ENCODE peak calls at places on chromosomes 13 and 19, in four cellular contexts. R is kidney, X is heart right ventricle, B is endodermal cell. W is an unnamed sample. For H3K4me1, the result is how much of the 10 kb centered on the place peaks cover.

GRCh38 chr13:22232186-22232585 is 561.3 kb downstream of the FGF9 start:
- DNase-seq in X (no peak), R (no peak), B (no peak), W (no peak)

GRCh38 chr13:77330009-77330471 is 3.1 kb upstream of the MYCBP2 start:
- DNase-seq in B (no peak), X (no peak), R (no peak), W (no peak)

GRCh38 chr19:53906211-53907192 is 2.6 kb upstream of the CACNG7 start:
- DNase-seq in X (peak), R (peak), B (peak), W (peak)

GRCh38 chr13:52026246-52026626 is 1.7 kb downstream of the UTP14C start:
- DNase-seq in B (peak), X (no peak), R (no peak), W (no peak)

GRCh38 chr13:72774019-72774418 is 7.7 kb downstream of the DIS3 start:
- DNase-seq in X (no peak), R (no peak), B (no peak), W (no peak)

GRCh38 chr19:1648926-1649541 is 3.4 kb downstream of the TCF3 start:
- DNase-seq in B (no peak), X (no peak), R (peak), W (peak)

GRCh38 chr13:71751074-71751473 is 115.9 kb downstream of the DACH1 start:
- DNase-seq in R (no peak), B (no peak), X (no peak), W (no peak)

GRCh38 chr19:57241181-57241580 is 749 bp downstream of the ZNF805 start:
- DNase-seq in R (no peak), B (peak), X (no peak), W (peak)

GRCh38 chr13:106599875-106600797 is 32.2 kb upstream of the ARGLU1 start:
- DNase-seq in B (no peak), X (no peak), R (no peak), W (peak)

GRCh38 chr19:2428027-2428690 is 773 bp upstream of the TIMM13 start:
- DNase-seq in X (no peak), B (peak), R (no peak), W (no peak)

GRCh38 chr13:70613295-70613694 is 505.0 kb upstream of the KLHL1 start:
- DNase-seq in R (no peak), X (no peak), B (no peak), W (peak)

GRCh38 chr19:51931921-51932320 is 4.6 kb downstream of the ZNF613 start:
- DNase-seq in B (no peak), R (no peak), X (no peak), W (no peak)

DNA sequence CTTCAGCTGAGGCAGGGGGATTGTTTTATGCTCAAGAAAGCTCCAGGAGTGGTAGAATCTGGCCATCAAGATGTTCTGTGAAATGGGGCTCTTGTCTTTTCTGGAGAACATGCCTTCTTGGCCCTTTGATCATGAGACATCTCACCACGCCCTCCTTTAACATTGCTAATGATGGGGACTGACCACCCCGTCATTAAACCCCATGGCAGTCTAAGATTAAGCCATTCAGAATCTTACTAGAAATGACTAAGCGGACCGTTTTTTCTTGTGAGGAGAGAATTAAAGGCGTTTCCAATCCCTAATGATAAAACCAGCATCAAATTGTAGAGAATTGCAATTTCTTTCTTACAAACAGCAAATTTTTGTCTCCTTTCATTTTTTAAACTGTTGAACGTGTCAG is 89.4 kb downstream of the COL4A2 start:
- DNase-seq in R (no peak), X (no peak), B (no peak), W (peak)
- H3K4me1 ChIP-seq in R (under half), X (under half), B (under half), W (half or more)

DNA sequence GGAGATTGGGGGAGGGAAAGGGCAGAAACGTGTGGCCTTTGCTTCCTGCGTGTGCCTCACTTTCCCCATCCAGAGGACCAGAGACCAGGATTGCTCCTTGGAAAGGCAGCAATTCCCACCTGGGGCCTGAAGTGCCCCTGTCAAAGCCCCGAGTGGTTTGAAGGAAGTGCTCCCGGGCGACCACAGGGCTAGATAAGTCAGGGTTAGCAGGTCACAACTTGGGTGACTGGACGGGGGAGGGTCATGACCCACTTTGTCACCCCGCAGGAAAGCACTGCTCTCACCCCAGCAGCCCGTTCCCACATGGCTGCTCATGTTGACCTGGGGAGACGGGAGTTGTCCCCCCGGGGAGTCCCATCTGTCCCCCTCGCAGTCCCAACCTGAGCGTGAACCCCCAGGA is 472 bp downstream of the PRAM1 start:
- DNase-seq in R (no peak), X (no peak), B (peak), W (peak)
- H3K4me3 ChIP-seq in R (no peak), X (no peak), B (no peak), W (no peak)

GRCh38 chr19:44955500-44956439 is 590 bp downstream of the CLPTM1 start:
- DNase-seq in X (no peak), B (no peak), R (no peak), W (no peak)
- H3K4me1 ChIP-seq in X (under half), B (under half), R (under half), W (under half)

DNA sequence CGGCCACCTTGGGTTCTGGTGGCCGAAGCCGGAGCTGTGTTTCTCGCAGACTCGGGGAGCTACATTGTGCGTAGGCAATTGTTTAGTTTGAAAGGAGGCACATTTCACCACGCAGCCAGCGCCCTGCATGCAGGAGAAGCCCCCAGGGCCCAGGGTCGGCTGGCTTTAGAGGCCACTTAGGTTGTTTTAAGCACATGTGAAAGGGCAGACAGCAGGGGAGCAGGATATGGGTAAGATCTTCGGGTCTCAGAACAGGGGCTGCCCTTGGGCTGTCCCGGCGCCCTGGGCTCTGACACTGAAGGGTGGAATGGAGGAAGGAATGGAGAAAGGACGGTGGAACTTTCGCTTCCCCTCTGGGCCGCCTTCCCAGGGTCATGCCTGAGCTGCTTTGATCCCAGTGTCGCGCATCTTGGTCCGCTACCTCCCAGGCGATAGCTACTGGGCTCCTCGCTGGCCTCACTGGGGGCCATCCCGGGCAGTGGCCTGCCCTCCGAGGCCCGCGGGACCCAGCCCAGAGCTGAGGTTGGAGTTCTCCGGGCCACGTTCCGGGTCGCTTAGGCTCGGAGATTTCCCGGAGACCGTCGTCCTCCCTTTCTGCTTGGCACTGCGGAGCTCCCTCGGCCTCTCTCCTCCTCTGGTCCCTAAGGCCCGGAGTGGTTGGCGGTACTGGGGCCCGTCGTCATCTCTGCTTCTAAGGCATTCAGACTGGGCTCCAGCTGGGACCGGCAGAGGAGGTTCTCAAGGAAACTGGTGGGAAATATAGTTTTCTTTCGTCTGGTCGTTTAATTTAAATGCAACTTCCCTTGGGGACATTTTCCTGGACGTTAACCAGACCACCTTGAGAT is 4.3 kb upstream of the POU4F1 start:
- DNase-seq in X (no peak), B (peak), R (peak), W (no peak)
- H3K4me3 ChIP-seq in X (no peak), B (no peak), R (no peak), W (no peak)

W was measured in osteoblast.